ENCODE peak calls at places on chromosomes 13 and 19, in ten cellular contexts. F, C, R, G, P, D, K, H, V and B are unnamed samples.

GRCh38 chr19:41616785-41617621 is 9.9 kb downstream of the CEACAM4 start:
- DNase-seq in F (no peak), C (no peak), R (no peak), G (peak; percentile 1), P (no peak), D (no peak), K (no peak), H (no peak), V (no peak), B (no peak)

GRCh38 chr13:105343134-105343806 is 1192.2 kb downstream of the EFNB2 start:
- DNase-seq in F (no peak), C (no peak), R (no peak), G (no peak), P (no peak), D (no peak), K (no peak), H (peak; percentile 70), V (no peak), B (no peak)

GRCh38 chr13:37806666-37807065 is 62.9 kb downstream of the TRPC4 start:
- DNase-seq in F (no peak), C (no peak), R (no peak), G (no peak), P (no peak), D (no peak), K (no peak), H (no peak), V (no peak), B (no peak)

GRCh38 chr19:50836543-50837195 is 3.3 kb upstream of the KLK15 start:
- DNase-seq in F (peak; percentile 30), C (no peak), R (peak; percentile 22), G (no peak), P (no peak), D (no peak), K (no peak), H (no peak), V (no peak), B (no peak)

GRCh38 chr19:48714759-48715261 is 4.7 kb downstream of the MAMSTR start:
- DNase-seq in F (no peak), C (no peak), R (no peak), G (no peak), P (no peak), D (no peak), K (peak; percentile 62), H (no peak), V (peak; percentile 25), B (no peak)

GRCh38 chr19:18859676-18860301 is 28.0 kb downstream of the UPF1 start:
- DNase-seq in F (no peak), C (no peak), R (no peak), G (no peak), P (no peak), D (no peak), K (peak; percentile 18), H (no peak), V (no peak), B (no peak)

GRCh38 chr19:42121666-42122069 is 10.6 kb downstream of the POU2F2 start:
- DNase-seq in F (peak; percentile 44), C (no peak), R (peak; percentile 89), G (peak; percentile 84), P (no peak), D (no peak), K (peak; percentile 43), H (peak; percentile 69), V (no peak), B (no peak)

GRCh38 chr13:98972627-98973026 is 5.2 kb downstream of the DOCK9 start:
- DNase-seq in F (no peak), C (no peak), R (no peak), G (peak; percentile 60), P (no peak), D (no peak), K (no peak), H (peak; percentile 88), V (no peak), B (no peak)

GRCh38 chr13:112985803-112986408 is 16.9 kb downstream of the MCF2L start:
- DNase-seq in F (no peak), C (no peak), R (no peak), G (no peak), P (no peak), D (no peak), K (no peak), H (no peak), V (no peak), B (no peak)

GRCh38 chr13:112986470-112986869 is 17.5 kb downstream of the MCF2L start:
- DNase-seq in F (no peak), C (no peak), R (no peak), G (no peak), P (no peak), D (no peak), K (no peak), H (no peak), V (no peak), B (no peak)

GRCh38 chr13:112984501-112984900 is 15.5 kb downstream of the MCF2L start:
- DNase-seq in F (no peak), C (no peak), R (no peak), G (no peak), P (no peak), D (no peak), K (no peak), H (no peak), V (no peak), B (no peak)

GRCh38 chr13:112983428-112984196 is 14.6 kb downstream of the MCF2L start:
- DNase-seq in F (no peak), C (no peak), R (no peak), G (no peak), P (no peak), D (no peak), K (peak; percentile 68), H (no peak), V (no peak), B (no peak)

GRCh38 chr13:112984954-112985802 is 16.2 kb downstream of the MCF2L start:
- DNase-seq in F (no peak), C (no peak), R (no peak), G (no peak), P (no peak), D (no peak), K (peak; percentile 85), H (no peak), V (no peak), B (no peak)
- H3K4me3 ChIP-seq in F (no peak overlapping the region), C (no peak overlapping the region), R (no peak overlapping the region), G (no peak overlapping the region), P (no peak overlapping the region), D (no peak overlapping the region), K (peak overlapping the region; percentile 30), H (no peak overlapping the region), V (no peak overlapping the region), B (no peak overlapping the region)

DNA sequence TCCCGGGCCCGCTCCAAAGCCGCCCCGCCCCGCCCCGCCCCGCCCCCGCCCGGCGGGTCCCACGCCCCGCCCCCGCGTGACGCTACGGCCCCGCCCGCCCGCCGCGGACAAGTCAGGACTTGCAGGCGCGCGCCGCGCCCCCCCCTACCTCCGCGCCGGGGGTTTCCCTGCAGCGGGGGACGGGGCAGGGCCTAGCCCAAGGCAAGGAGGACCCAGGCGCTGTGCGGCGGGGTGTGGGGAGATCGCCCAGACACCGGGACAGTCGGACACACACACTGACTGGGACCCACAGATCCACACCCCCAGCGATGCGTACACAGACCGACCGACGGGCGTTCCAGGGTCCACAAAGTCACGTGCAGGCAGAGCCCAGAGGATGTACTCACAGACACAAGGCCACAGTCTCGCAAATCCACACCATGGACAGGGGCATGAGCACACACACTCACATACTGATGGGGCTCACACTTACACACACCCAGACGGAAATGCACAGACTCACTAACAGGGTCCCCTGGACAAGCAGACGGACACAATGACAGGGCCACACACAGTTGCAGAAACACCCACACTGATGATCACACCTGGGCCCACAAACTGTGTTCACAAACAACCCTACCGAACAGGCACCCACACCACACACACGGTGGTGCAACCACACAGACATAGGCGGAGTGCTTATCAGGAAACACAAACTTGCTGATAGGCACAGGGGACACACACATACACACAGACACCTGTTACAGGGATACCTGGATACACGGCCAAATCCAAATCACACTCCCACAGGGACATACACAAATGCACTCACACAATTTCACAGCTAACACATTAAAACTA is 436 bp upstream of the BBC3 start:
- DNase-seq in F (peak; percentile 91), C (no peak), R (peak; percentile 94), G (peak; percentile 94), P (peak; percentile 74), D (peak; percentile 75), K (peak; percentile 93), H (peak; percentile 81), V (peak; percentile 92), B (peak; percentile 92)
- H3K4me3 ChIP-seq in F (no peak overlapping the region), C (peak overlapping the region; percentile 50), R (no peak overlapping the region), G (peak overlapping the region; percentile 67), P (no peak overlapping the region), D (peak overlapping the region; percentile 58), K (peak overlapping the region; percentile 95), H (peak overlapping the region; percentile 89), V (peak overlapping the region; percentile 77), B (peak overlapping the region; percentile 53)

DNA sequence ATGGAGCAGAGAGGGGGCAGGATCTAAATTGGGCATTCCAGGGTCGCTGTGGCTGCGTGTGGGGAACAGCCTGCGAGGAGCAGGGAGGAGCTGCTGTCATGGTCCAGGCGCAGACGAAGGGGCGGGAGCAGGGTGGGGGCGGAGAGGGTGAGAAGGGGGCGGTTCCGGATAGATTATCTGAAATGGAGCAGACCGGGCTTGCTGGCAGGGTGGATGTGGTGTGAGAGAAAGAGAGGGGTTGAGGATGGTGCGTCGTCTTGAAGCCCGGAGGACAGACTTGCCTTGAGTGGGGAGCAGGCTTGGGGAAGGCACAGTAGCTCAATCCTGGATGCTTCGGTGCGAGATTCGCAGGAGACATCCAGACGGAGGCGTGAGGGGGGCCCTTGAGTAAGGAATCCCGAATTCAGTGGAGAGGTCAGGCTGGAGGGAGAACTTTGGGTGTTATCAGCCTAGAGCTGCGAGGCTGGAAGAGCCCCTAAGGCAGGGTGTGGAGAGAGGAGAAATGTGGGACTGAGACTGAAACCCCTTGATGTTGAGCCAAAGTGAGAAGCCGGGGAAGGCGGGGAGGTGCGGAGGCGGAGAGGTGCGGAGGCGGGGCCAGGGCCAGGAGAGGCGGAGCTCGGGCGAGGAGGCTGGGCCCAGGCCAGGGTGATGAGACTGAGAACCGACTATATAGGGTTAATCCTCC is 40.7 kb downstream of the DPF1 start:
- DNase-seq in F (no peak), C (peak; percentile 27), R (no peak), G (peak; percentile 6), P (no peak), D (peak; percentile 60), K (no peak), H (no peak), V (peak; percentile 57), B (peak; percentile 39)
- H3K4me3 ChIP-seq in F (no peak overlapping the region), C (peak overlapping the region; percentile 61), R (no peak overlapping the region), G (peak overlapping the region; percentile 56), P (no peak overlapping the region), D (peak overlapping the region; percentile 77), K (peak overlapping the region; percentile 9), H (no peak overlapping the region), V (no peak overlapping the region), B (no peak overlapping the region)

GRCh38 chr19:12840091-12841079 is 2.1 kb downstream of the MAST1 start:
- DNase-seq in F (peak; percentile 88), C (peak; percentile 97), R (no peak), G (peak; percentile 46), P (peak; percentile 46), D (peak; percentile 98), K (peak; percentile 91), H (no peak), V (no peak), B (peak; percentile 85)

GRCh38 chr19:12842511-12842910 is 4.2 kb downstream of the MAST1 start:
- DNase-seq in F (no peak), C (no peak), R (no peak), G (no peak), P (no peak), D (no peak), K (no peak), H (no peak), V (no peak), B (no peak)

GRCh38 chr19:12838893-12839656 is 760 bp downstream of the MAST1 start:
- DNase-seq in F (no peak), C (no peak), R (no peak), G (no peak), P (no peak), D (no peak), K (no peak), H (no peak), V (no peak), B (no peak)

GRCh38 chr19:12843328-12843727 is 5.0 kb downstream of the MAST1 start:
- DNase-seq in F (no peak), C (no peak), R (no peak), G (no peak), P (no peak), D (no peak), K (no peak), H (no peak), V (no peak), B (no peak)

DNA sequence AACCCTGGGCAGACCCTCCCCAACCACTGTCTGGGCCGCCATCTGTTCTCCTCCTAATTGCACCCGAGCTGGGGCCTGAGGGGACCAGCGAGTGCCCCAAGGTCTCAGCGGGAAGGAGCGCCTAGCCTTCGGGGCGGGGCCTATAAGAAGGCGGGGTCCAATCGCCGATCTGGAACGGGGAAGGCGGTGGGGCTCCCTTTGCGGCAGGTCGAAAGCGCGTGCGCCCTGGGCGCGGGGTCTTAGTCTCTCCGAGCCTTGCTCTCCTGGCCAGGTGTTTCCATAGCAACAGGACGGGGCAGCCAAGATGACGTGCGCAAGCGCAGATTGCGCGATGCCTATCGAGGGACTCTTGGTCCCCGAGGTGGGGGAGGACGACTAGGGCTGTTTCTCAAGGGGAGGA is 2.8 kb downstream of the MAST1 start:
- DNase-seq in F (no peak), C (peak; percentile 94), R (no peak), G (no peak), P (no peak), D (peak; percentile 96), K (no peak), H (no peak), V (no peak), B (no peak)
- H3K4me3 ChIP-seq in F (no peak overlapping the region), C (peak overlapping the region; percentile 54), R (no peak overlapping the region), G (peak overlapping the region; percentile 34), P (peak overlapping the region; percentile 16), D (peak overlapping the region; percentile 78), K (peak overlapping the region; percentile 13), H (peak overlapping the region; percentile 40), V (no peak overlapping the region), B (no peak overlapping the region)